ENCODE peak calls at places on chromosome 1, in eight cellular contexts. One of them, this sample, is unnamed.

GRCh38 chr1:200486634-200487033 is 76.8 kb upstream of the ZNF281 start:
- DNase-seq in kidney epithelial cell: no peak
- DNase-seq in OCI-LY7: no peak
- DNase-seq in brain microvascular endothelial cell: no peak
- DNase-seq in upper lobe of right lung: no peak
- DNase-seq in AG04450: no peak
- DNase-seq in ovary: no peak
- DNase-seq in fibroblast of mammary gland: no peak
- DNase-seq in this sample: no peak

GRCh38 chr1:16141573-16142336 is 14.1 kb downstream of the EPHA2 start:
- DNase-seq in OCI-LY7: no peak
- DNase-seq in upper lobe of right lung: no peak
- DNase-seq in fibroblast of mammary gland: no peak
- DNase-seq in ovary: peak
- DNase-seq in brain microvascular endothelial cell: no peak
- DNase-seq in AG04450: no peak
- DNase-seq in kidney epithelial cell: no peak
- DNase-seq in this sample: no peak

GRCh38 chr1:47990286-47990685 is 6.9 kb downstream of the TRABD2B start:
- DNase-seq in AG04450: no peak
- DNase-seq in upper lobe of right lung: no peak
- DNase-seq in OCI-LY7: no peak
- DNase-seq in ovary: no peak
- DNase-seq in kidney epithelial cell: no peak
- DNase-seq in fibroblast of mammary gland: no peak
- DNase-seq in brain microvascular endothelial cell: no peak
- DNase-seq in this sample: no peak

GRCh38 chr1:206456577-206457375 is 13.5 kb upstream of the IKBKE start:
- DNase-seq in kidney epithelial cell: no peak
- DNase-seq in brain microvascular endothelial cell: no peak
- DNase-seq in ovary: no peak
- DNase-seq in AG04450: no peak
- DNase-seq in fibroblast of mammary gland: peak
- DNase-seq in upper lobe of right lung: peak
- DNase-seq in OCI-LY7: no peak
- DNase-seq in this sample: no peak

GRCh38 chr1:78104322-78104721 is 58.6 kb downstream of the GIPC2 start:
- DNase-seq in OCI-LY7: no peak
- DNase-seq in brain microvascular endothelial cell: peak
- DNase-seq in kidney epithelial cell: no peak
- DNase-seq in AG04450: no peak
- DNase-seq in upper lobe of right lung: no peak
- DNase-seq in ovary: no peak
- DNase-seq in fibroblast of mammary gland: peak
- DNase-seq in this sample: no peak

GRCh38 chr1:7171574-7171973 is 386.3 kb downstream of the CAMTA1 start:
- DNase-seq in OCI-LY7: no peak
- DNase-seq in upper lobe of right lung: no peak
- DNase-seq in AG04450: no peak
- DNase-seq in fibroblast of mammary gland: no peak
- DNase-seq in ovary: no peak
- DNase-seq in brain microvascular endothelial cell: no peak
- DNase-seq in kidney epithelial cell: no peak
- DNase-seq in this sample: no peak

GRCh38 chr1:45815667-45816458 is 12.5 kb downstream of the MAST2 start:
- DNase-seq in ovary: no peak
- DNase-seq in upper lobe of right lung: no peak
- DNase-seq in AG04450: no peak
- DNase-seq in kidney epithelial cell: no peak
- DNase-seq in brain microvascular endothelial cell: peak
- DNase-seq in fibroblast of mammary gland: peak
- DNase-seq in OCI-LY7: no peak
- DNase-seq in this sample: no peak

GRCh38 chr1:216178266-216178665 is 245.0 kb downstream of the USH2A start:
- DNase-seq in kidney epithelial cell: no peak
- DNase-seq in upper lobe of right lung: no peak
- DNase-seq in OCI-LY7: no peak
- DNase-seq in ovary: no peak
- DNase-seq in brain microvascular endothelial cell: no peak
- DNase-seq in fibroblast of mammary gland: no peak
- DNase-seq in AG04450: peak
- DNase-seq in this sample: no peak

GRCh38 chr1:10738125-10738746 is 58.2 kb downstream of the CASZ1 start:
- DNase-seq in OCI-LY7: no peak
- DNase-seq in upper lobe of right lung: peak
- DNase-seq in fibroblast of mammary gland: no peak
- DNase-seq in ovary: no peak
- DNase-seq in AG04450: no peak
- DNase-seq in brain microvascular endothelial cell: no peak
- DNase-seq in kidney epithelial cell: no peak
- DNase-seq in this sample: no peak

GRCh38 chr1:194378517-194378916 is 1192.1 kb upstream of the B3GALT2 start:
- DNase-seq in AG04450: no peak
- DNase-seq in fibroblast of mammary gland: no peak
- DNase-seq in ovary: no peak
- DNase-seq in OCI-LY7: no peak
- DNase-seq in kidney epithelial cell: no peak
- DNase-seq in brain microvascular endothelial cell: no peak
- DNase-seq in upper lobe of right lung: no peak
- DNase-seq in this sample: no peak

GRCh38 chr1:244730153-244730933 is 77.4 kb downstream of the DESI2 start:
- DNase-seq in kidney epithelial cell: no peak
- DNase-seq in ovary: peak
- DNase-seq in AG04450: no peak
- DNase-seq in fibroblast of mammary gland: peak
- DNase-seq in OCI-LY7: peak
- DNase-seq in upper lobe of right lung: peak
- DNase-seq in brain microvascular endothelial cell: peak
- DNase-seq in this sample: peak

GRCh38 chr1:232767381-232768074 is 37.7 kb upstream of the MAP10 start:
- DNase-seq in brain microvascular endothelial cell: peak
- DNase-seq in ovary: peak
- DNase-seq in upper lobe of right lung: no peak
- DNase-seq in fibroblast of mammary gland: peak
- DNase-seq in OCI-LY7: no peak
- DNase-seq in kidney epithelial cell: peak
- DNase-seq in AG04450: peak
- DNase-seq in this sample: no peak

GRCh38 chr1:55526716-55527115 is 311.6 kb upstream of the USP24 start:
- DNase-seq in ovary: no peak
- DNase-seq in upper lobe of right lung: no peak
- DNase-seq in brain microvascular endothelial cell: no peak
- DNase-seq in fibroblast of mammary gland: no peak
- DNase-seq in OCI-LY7: no peak
- DNase-seq in kidney epithelial cell: no peak
- DNase-seq in AG04450: no peak
- DNase-seq in this sample: no peak

GRCh38 chr1:46535063-46535462 is 16.4 kb downstream of the KNCN start:
- DNase-seq in OCI-LY7: peak
- DNase-seq in ovary: no peak
- DNase-seq in AG04450: no peak
- DNase-seq in fibroblast of mammary gland: peak
- DNase-seq in brain microvascular endothelial cell: no peak
- DNase-seq in upper lobe of right lung: no peak
- DNase-seq in kidney epithelial cell: no peak
- DNase-seq in this sample: peak

GRCh38 chr1:221704291-221704690 is 37.6 kb downstream of the DUSP10 start:
- DNase-seq in upper lobe of right lung: no peak
- DNase-seq in fibroblast of mammary gland: no peak
- DNase-seq in AG04450: no peak
- DNase-seq in kidney epithelial cell: no peak
- DNase-seq in ovary: no peak
- DNase-seq in OCI-LY7: no peak
- DNase-seq in brain microvascular endothelial cell: no peak
- DNase-seq in this sample: no peak

GRCh38 chr1:155083865-155084721 is 5.5 kb downstream of the EFNA3 start:
- DNase-seq in brain microvascular endothelial cell: peak
- DNase-seq in fibroblast of mammary gland: peak
- DNase-seq in AG04450: no peak
- DNase-seq in ovary: peak
- DNase-seq in upper lobe of right lung: no peak
- DNase-seq in OCI-LY7: peak
- DNase-seq in kidney epithelial cell: no peak
- DNase-seq in this sample: no peak
- TF ChIP-seq CTCF in brain microvascular endothelial cell: peak
- TF ChIP-seq CTCF in fibroblast of mammary gland: peak
- TF ChIP-seq CTCF in AG04450: peak
- TF ChIP-seq CTCF in ovary: no peak
- TF ChIP-seq CTCF in upper lobe of right lung: no peak
- TF ChIP-seq CTCF in OCI-LY7: peak
- TF ChIP-seq CTCF in kidney epithelial cell: no peak
- TF ChIP-seq CTCF in this sample: peak

GRCh38 chr1:9573723-9574122 is 15.0 kb upstream of the TMEM201 start:
- DNase-seq in ovary: no peak
- DNase-seq in AG04450: no peak
- DNase-seq in OCI-LY7: peak
- DNase-seq in fibroblast of mammary gland: peak
- DNase-seq in upper lobe of right lung: no peak
- DNase-seq in kidney epithelial cell: no peak
- DNase-seq in brain microvascular endothelial cell: no peak
- DNase-seq in this sample: peak
- TF ChIP-seq CTCF in ovary: peak
- TF ChIP-seq CTCF in AG04450: peak
- TF ChIP-seq CTCF in OCI-LY7: peak
- TF ChIP-seq CTCF in fibroblast of mammary gland: peak
- TF ChIP-seq CTCF in upper lobe of right lung: peak
- TF ChIP-seq CTCF in kidney epithelial cell: peak
- TF ChIP-seq CTCF in brain microvascular endothelial cell: peak
- TF ChIP-seq CTCF in this sample: peak

GRCh38 chr1:92080128-92080985 is at the start of gene BTBD8:
- DNase-seq in fibroblast of mammary gland: peak
- DNase-seq in upper lobe of right lung: peak
- DNase-seq in AG04450: peak
- DNase-seq in kidney epithelial cell: peak
- DNase-seq in ovary: peak
- DNase-seq in brain microvascular endothelial cell: peak
- DNase-seq in OCI-LY7: peak
- DNase-seq in this sample: peak
- TF ChIP-seq CTCF in fibroblast of mammary gland: no peak
- TF ChIP-seq CTCF in upper lobe of right lung: peak
- TF ChIP-seq CTCF in AG04450: no peak
- TF ChIP-seq CTCF in kidney epithelial cell: no peak
- TF ChIP-seq CTCF in ovary: peak
- TF ChIP-seq CTCF in brain microvascular endothelial cell: no peak
- TF ChIP-seq CTCF in OCI-LY7: peak
- TF ChIP-seq CTCF in this sample: no peak

GRCh38 chr1:82598816-82599215 is 798.1 kb downstream of the ADGRL2 start:
- DNase-seq in fibroblast of mammary gland: no peak
- DNase-seq in OCI-LY7: no peak
- DNase-seq in AG04450: no peak
- DNase-seq in upper lobe of right lung: no peak
- DNase-seq in brain microvascular endothelial cell: no peak
- DNase-seq in kidney epithelial cell: no peak
- DNase-seq in ovary: no peak
- DNase-seq in this sample: no peak

GRCh38 chr1:82600314-82600713 is 799.6 kb downstream of the ADGRL2 start:
- DNase-seq in brain microvascular endothelial cell: no peak
- DNase-seq in ovary: no peak
- DNase-seq in fibroblast of mammary gland: no peak
- DNase-seq in OCI-LY7: no peak
- DNase-seq in kidney epithelial cell: no peak
- DNase-seq in upper lobe of right lung: no peak
- DNase-seq in AG04450: no peak
- DNase-seq in this sample: no peak

GRCh38 chr1:82604524-82604923 is 803.8 kb downstream of the ADGRL2 start:
- DNase-seq in AG04450: no peak
- DNase-seq in OCI-LY7: no peak
- DNase-seq in fibroblast of mammary gland: no peak
- DNase-seq in upper lobe of right lung: no peak
- DNase-seq in ovary: no peak
- DNase-seq in brain microvascular endothelial cell: no peak
- DNase-seq in kidney epithelial cell: no peak
- DNase-seq in this sample: no peak
- TF ChIP-seq CTCF in AG04450: no peak
- TF ChIP-seq CTCF in OCI-LY7: no peak
- TF ChIP-seq CTCF in fibroblast of mammary gland: no peak
- TF ChIP-seq CTCF in upper lobe of right lung: no peak
- TF ChIP-seq CTCF in ovary: no peak
- TF ChIP-seq CTCF in brain microvascular endothelial cell: peak
- TF ChIP-seq CTCF in kidney epithelial cell: peak
- TF ChIP-seq CTCF in this sample: no peak

DNA sequence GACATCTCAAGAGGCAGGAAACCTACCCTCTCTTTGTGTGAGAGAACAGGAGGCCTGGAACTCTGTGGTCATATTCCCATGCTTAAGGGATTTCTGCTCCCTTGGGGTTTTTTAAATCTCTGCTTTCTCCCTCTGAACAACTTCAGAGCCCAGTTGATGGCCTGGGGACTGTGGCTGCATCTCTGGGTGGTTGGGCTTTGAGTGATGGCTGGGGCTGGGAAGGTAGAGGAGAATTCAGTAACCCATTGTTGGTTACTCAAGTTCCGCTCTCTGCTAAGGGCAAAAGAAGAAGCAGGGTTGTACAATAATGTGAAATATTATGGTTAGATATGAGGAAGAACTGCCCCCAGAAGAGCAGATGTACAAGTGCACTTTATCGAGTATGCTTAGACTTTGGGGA is 72.1 kb upstream of the CNTN2 start:
- DNase-seq in ovary: no peak
- DNase-seq in upper lobe of right lung: no peak
- DNase-seq in AG04450: no peak
- DNase-seq in kidney epithelial cell: no peak
- DNase-seq in brain microvascular endothelial cell: no peak
- DNase-seq in fibroblast of mammary gland: no peak
- DNase-seq in OCI-LY7: no peak
- DNase-seq in this sample: no peak
- TF ChIP-seq CTCF in ovary: no peak
- TF ChIP-seq CTCF in upper lobe of right lung: no peak
- TF ChIP-seq CTCF in AG04450: no peak
- TF ChIP-seq CTCF in kidney epithelial cell: no peak
- TF ChIP-seq CTCF in brain microvascular endothelial cell: no peak
- TF ChIP-seq CTCF in fibroblast of mammary gland: no peak
- TF ChIP-seq CTCF in OCI-LY7: no peak
- TF ChIP-seq CTCF in this sample: no peak